ENCODE peak calls at places on chromosomes 3 and 15, in six cellular contexts. One of them, this sample, is unnamed.

GRCh38 chr3:37912052-37912733 is 50.5 kb downstream of the CTDSPL start:
- DNase-seq in activated naive CD8-positive, alpha-beta T cell treated with anti-CD3 and anti-CD28 coated beads, Interleukin-2, amount 50 U/mL, for 24 hours: no peak
- DNase-seq in NCI-H1092: no peak
- DNase-seq in activated CD8-positive, alpha-beta T cell treated with anti-CD3 and anti-CD28 coated beads, Interleukin-2, amount 10 ng/mL, durations not matched to agents 7 days and 5 days: no peak
- DNase-seq in HTR-8/SVneo: no peak
- DNase-seq in H54: no peak
- DNase-seq in this sample: no peak

GRCh38 chr3:100562224-100562857 is 47.1 kb upstream of the ADGRG7 start:
- DNase-seq in NCI-H1092: no peak
- DNase-seq in activated naive CD8-positive, alpha-beta T cell treated with anti-CD3 and anti-CD28 coated beads, Interleukin-2, amount 50 U/mL, for 24 hours: no peak
- DNase-seq in activated CD8-positive, alpha-beta T cell treated with anti-CD3 and anti-CD28 coated beads, Interleukin-2, amount 10 ng/mL, durations not matched to agents 7 days and 5 days: no peak
- DNase-seq in HTR-8/SVneo: no peak
- DNase-seq in H54: no peak
- DNase-seq in this sample: no peak

GRCh38 chr3:59749291-59749690 is 699.5 kb upstream of the CFAP20DC start:
- DNase-seq in activated naive CD8-positive, alpha-beta T cell treated with anti-CD3 and anti-CD28 coated beads, Interleukin-2, amount 50 U/mL, for 24 hours: no peak
- DNase-seq in activated CD8-positive, alpha-beta T cell treated with anti-CD3 and anti-CD28 coated beads, Interleukin-2, amount 10 ng/mL, durations not matched to agents 7 days and 5 days: no peak
- DNase-seq in HTR-8/SVneo: no peak
- DNase-seq in NCI-H1092: no peak
- DNase-seq in H54: no peak
- DNase-seq in this sample: no peak

GRCh38 chr15:101288905-101289513 is 6.0 kb downstream of the SNRPA1 start:
- DNase-seq in activated naive CD8-positive, alpha-beta T cell treated with anti-CD3 and anti-CD28 coated beads, Interleukin-2, amount 50 U/mL, for 24 hours: no peak
- DNase-seq in NCI-H1092: peak
- DNase-seq in HTR-8/SVneo: peak
- DNase-seq in activated CD8-positive, alpha-beta T cell treated with anti-CD3 and anti-CD28 coated beads, Interleukin-2, amount 10 ng/mL, durations not matched to agents 7 days and 5 days: peak
- DNase-seq in H54: no peak
- DNase-seq in this sample: no peak

GRCh38 chr3:187025254-187025655 is 94.9 kb downstream of the ST6GAL1 start:
- DNase-seq in H54: no peak
- DNase-seq in activated CD8-positive, alpha-beta T cell treated with anti-CD3 and anti-CD28 coated beads, Interleukin-2, amount 10 ng/mL, durations not matched to agents 7 days and 5 days: peak
- DNase-seq in NCI-H1092: no peak
- DNase-seq in HTR-8/SVneo: no peak
- DNase-seq in activated naive CD8-positive, alpha-beta T cell treated with anti-CD3 and anti-CD28 coated beads, Interleukin-2, amount 50 U/mL, for 24 hours: peak
- DNase-seq in this sample: no peak

GRCh38 chr3:41103200-41103599 is 96.1 kb upstream of the CTNNB1 start:
- DNase-seq in activated CD8-positive, alpha-beta T cell treated with anti-CD3 and anti-CD28 coated beads, Interleukin-2, amount 10 ng/mL, durations not matched to agents 7 days and 5 days: no peak
- DNase-seq in HTR-8/SVneo: no peak
- DNase-seq in activated naive CD8-positive, alpha-beta T cell treated with anti-CD3 and anti-CD28 coated beads, Interleukin-2, amount 50 U/mL, for 24 hours: no peak
- DNase-seq in H54: no peak
- DNase-seq in NCI-H1092: no peak
- DNase-seq in this sample: no peak

GRCh38 chr3:111662907-111663306 is 67.8 kb upstream of the ZBED2 start:
- DNase-seq in activated naive CD8-positive, alpha-beta T cell treated with anti-CD3 and anti-CD28 coated beads, Interleukin-2, amount 50 U/mL, for 24 hours: no peak
- DNase-seq in H54: no peak
- DNase-seq in NCI-H1092: no peak
- DNase-seq in HTR-8/SVneo: no peak
- DNase-seq in activated CD8-positive, alpha-beta T cell treated with anti-CD3 and anti-CD28 coated beads, Interleukin-2, amount 10 ng/mL, durations not matched to agents 7 days and 5 days: no peak
- DNase-seq in this sample: no peak

GRCh38 chr3:22269827-22270226 is 518.8 kb upstream of the ZNF385D start:
- DNase-seq in activated naive CD8-positive, alpha-beta T cell treated with anti-CD3 and anti-CD28 coated beads, Interleukin-2, amount 50 U/mL, for 24 hours: no peak
- DNase-seq in activated CD8-positive, alpha-beta T cell treated with anti-CD3 and anti-CD28 coated beads, Interleukin-2, amount 10 ng/mL, durations not matched to agents 7 days and 5 days: no peak
- DNase-seq in NCI-H1092: no peak
- DNase-seq in HTR-8/SVneo: no peak
- DNase-seq in H54: no peak
- DNase-seq in this sample: no peak

GRCh38 chr3:179706233-179706632 is 53.4 kb downstream of the USP13 start:
- DNase-seq in activated CD8-positive, alpha-beta T cell treated with anti-CD3 and anti-CD28 coated beads, Interleukin-2, amount 10 ng/mL, durations not matched to agents 7 days and 5 days: no peak
- DNase-seq in HTR-8/SVneo: no peak
- DNase-seq in H54: no peak
- DNase-seq in NCI-H1092: no peak
- DNase-seq in activated naive CD8-positive, alpha-beta T cell treated with anti-CD3 and anti-CD28 coated beads, Interleukin-2, amount 50 U/mL, for 24 hours: no peak
- DNase-seq in this sample: no peak

GRCh38 chr15:66830358-66830757 is 128.3 kb downstream of the SMAD6 start:
- DNase-seq in activated naive CD8-positive, alpha-beta T cell treated with anti-CD3 and anti-CD28 coated beads, Interleukin-2, amount 50 U/mL, for 24 hours: no peak
- DNase-seq in activated CD8-positive, alpha-beta T cell treated with anti-CD3 and anti-CD28 coated beads, Interleukin-2, amount 10 ng/mL, durations not matched to agents 7 days and 5 days: no peak
- DNase-seq in NCI-H1092: no peak
- DNase-seq in HTR-8/SVneo: peak
- DNase-seq in H54: peak
- DNase-seq in this sample: peak

GRCh38 chr3:36312351-36312750 is 68.0 kb upstream of the STAC start:
- DNase-seq in H54: no peak
- DNase-seq in HTR-8/SVneo: no peak
- DNase-seq in activated naive CD8-positive, alpha-beta T cell treated with anti-CD3 and anti-CD28 coated beads, Interleukin-2, amount 50 U/mL, for 24 hours: no peak
- DNase-seq in NCI-H1092: no peak
- DNase-seq in activated CD8-positive, alpha-beta T cell treated with anti-CD3 and anti-CD28 coated beads, Interleukin-2, amount 10 ng/mL, durations not matched to agents 7 days and 5 days: no peak
- DNase-seq in this sample: no peak

GRCh38 chr15:54707805-54708752 is 488.7 kb downstream of the RSL24D1 start:
- DNase-seq in HTR-8/SVneo: no peak
- DNase-seq in NCI-H1092: no peak
- DNase-seq in H54: no peak
- DNase-seq in activated CD8-positive, alpha-beta T cell treated with anti-CD3 and anti-CD28 coated beads, Interleukin-2, amount 10 ng/mL, durations not matched to agents 7 days and 5 days: no peak
- DNase-seq in activated naive CD8-positive, alpha-beta T cell treated with anti-CD3 and anti-CD28 coated beads, Interleukin-2, amount 50 U/mL, for 24 hours: no peak
- DNase-seq in this sample: no peak

GRCh38 chr3:56800373-56801150 is 1.2 kb downstream of the ARHGEF3 start:
- DNase-seq in activated naive CD8-positive, alpha-beta T cell treated with anti-CD3 and anti-CD28 coated beads, Interleukin-2, amount 50 U/mL, for 24 hours: peak
- DNase-seq in activated CD8-positive, alpha-beta T cell treated with anti-CD3 and anti-CD28 coated beads, Interleukin-2, amount 10 ng/mL, durations not matched to agents 7 days and 5 days: peak
- DNase-seq in HTR-8/SVneo: no peak
- DNase-seq in NCI-H1092: no peak
- DNase-seq in H54: no peak
- DNase-seq in this sample: no peak

GRCh38 chr3:160677459-160677901 is 520 bp downstream of the ARL14 start:
- DNase-seq in H54: no peak
- DNase-seq in HTR-8/SVneo: no peak
- DNase-seq in activated CD8-positive, alpha-beta T cell treated with anti-CD3 and anti-CD28 coated beads, Interleukin-2, amount 10 ng/mL, durations not matched to agents 7 days and 5 days: no peak
- DNase-seq in NCI-H1092: no peak
- DNase-seq in activated naive CD8-positive, alpha-beta T cell treated with anti-CD3 and anti-CD28 coated beads, Interleukin-2, amount 50 U/mL, for 24 hours: no peak
- DNase-seq in this sample: no peak

GRCh38 chr3:136042608-136043221 is 77.2 kb downstream of the PPP2R3A start:
- DNase-seq in activated naive CD8-positive, alpha-beta T cell treated with anti-CD3 and anti-CD28 coated beads, Interleukin-2, amount 50 U/mL, for 24 hours: no peak
- DNase-seq in HTR-8/SVneo: peak
- DNase-seq in NCI-H1092: peak
- DNase-seq in activated CD8-positive, alpha-beta T cell treated with anti-CD3 and anti-CD28 coated beads, Interleukin-2, amount 10 ng/mL, durations not matched to agents 7 days and 5 days: no peak
- DNase-seq in H54: peak
- DNase-seq in this sample: no peak

GRCh38 chr15:71680079-71680461 is 130.3 kb upstream of the NR2E3 start:
- DNase-seq in NCI-H1092: no peak
- DNase-seq in HTR-8/SVneo: no peak
- DNase-seq in activated naive CD8-positive, alpha-beta T cell treated with anti-CD3 and anti-CD28 coated beads, Interleukin-2, amount 50 U/mL, for 24 hours: no peak
- DNase-seq in activated CD8-positive, alpha-beta T cell treated with anti-CD3 and anti-CD28 coated beads, Interleukin-2, amount 10 ng/mL, durations not matched to agents 7 days and 5 days: no peak
- DNase-seq in H54: no peak
- DNase-seq in this sample: no peak

GRCh38 chr15:72047020-72047419 is 70.9 kb downstream of the MYO9A start:
- DNase-seq in H54: no peak
- DNase-seq in NCI-H1092: no peak
- DNase-seq in activated CD8-positive, alpha-beta T cell treated with anti-CD3 and anti-CD28 coated beads, Interleukin-2, amount 10 ng/mL, durations not matched to agents 7 days and 5 days: no peak
- DNase-seq in activated naive CD8-positive, alpha-beta T cell treated with anti-CD3 and anti-CD28 coated beads, Interleukin-2, amount 50 U/mL, for 24 hours: no peak
- DNase-seq in HTR-8/SVneo: no peak
- DNase-seq in this sample: no peak

GRCh38 chr3:108489776-108490175 is 20.6 kb downstream of the MYH15 start:
- DNase-seq in H54: peak
- DNase-seq in HTR-8/SVneo: peak
- DNase-seq in activated naive CD8-positive, alpha-beta T cell treated with anti-CD3 and anti-CD28 coated beads, Interleukin-2, amount 50 U/mL, for 24 hours: peak
- DNase-seq in activated CD8-positive, alpha-beta T cell treated with anti-CD3 and anti-CD28 coated beads, Interleukin-2, amount 10 ng/mL, durations not matched to agents 7 days and 5 days: peak
- DNase-seq in NCI-H1092: peak
- DNase-seq in this sample: no peak

GRCh38 chr3:39671116-39671515 is 138.3 kb upstream of the MYRIP start:
- DNase-seq in HTR-8/SVneo: no peak
- DNase-seq in activated naive CD8-positive, alpha-beta T cell treated with anti-CD3 and anti-CD28 coated beads, Interleukin-2, amount 50 U/mL, for 24 hours: no peak
- DNase-seq in activated CD8-positive, alpha-beta T cell treated with anti-CD3 and anti-CD28 coated beads, Interleukin-2, amount 10 ng/mL, durations not matched to agents 7 days and 5 days: no peak
- DNase-seq in NCI-H1092: no peak
- DNase-seq in H54: no peak
- DNase-seq in this sample: no peak

GRCh38 chr3:16663852-16664712 is 58.9 kb upstream of the DAZL start:
- DNase-seq in activated CD8-positive, alpha-beta T cell treated with anti-CD3 and anti-CD28 coated beads, Interleukin-2, amount 10 ng/mL, durations not matched to agents 7 days and 5 days: no peak
- DNase-seq in activated naive CD8-positive, alpha-beta T cell treated with anti-CD3 and anti-CD28 coated beads, Interleukin-2, amount 50 U/mL, for 24 hours: no peak
- DNase-seq in HTR-8/SVneo: no peak
- DNase-seq in NCI-H1092: no peak
- DNase-seq in H54: no peak
- DNase-seq in this sample: no peak

GRCh38 chr15:63503739-63504246 is 600 bp upstream of the USP3 start:
- DNase-seq in NCI-H1092: no peak
- DNase-seq in activated CD8-positive, alpha-beta T cell treated with anti-CD3 and anti-CD28 coated beads, Interleukin-2, amount 10 ng/mL, durations not matched to agents 7 days and 5 days: peak
- DNase-seq in HTR-8/SVneo: no peak
- DNase-seq in H54: no peak
- DNase-seq in activated naive CD8-positive, alpha-beta T cell treated with anti-CD3 and anti-CD28 coated beads, Interleukin-2, amount 50 U/mL, for 24 hours: peak
- DNase-seq in this sample: no peak

GRCh38 chr15:93308026-93308670 is 219.1 kb upstream of the RGMA start:
- DNase-seq in NCI-H1092: peak
- DNase-seq in HTR-8/SVneo: no peak
- DNase-seq in activated CD8-positive, alpha-beta T cell treated with anti-CD3 and anti-CD28 coated beads, Interleukin-2, amount 10 ng/mL, durations not matched to agents 7 days and 5 days: no peak
- DNase-seq in activated naive CD8-positive, alpha-beta T cell treated with anti-CD3 and anti-CD28 coated beads, Interleukin-2, amount 50 U/mL, for 24 hours: no peak
- DNase-seq in H54: no peak
- DNase-seq in this sample: no peak

GRCh38 chr3:5411786-5412185 is 224.3 kb downstream of the EDEM1 start:
- DNase-seq in activated CD8-positive, alpha-beta T cell treated with anti-CD3 and anti-CD28 coated beads, Interleukin-2, amount 10 ng/mL, durations not matched to agents 7 days and 5 days: no peak
- DNase-seq in NCI-H1092: no peak
- DNase-seq in H54: no peak
- DNase-seq in activated naive CD8-positive, alpha-beta T cell treated with anti-CD3 and anti-CD28 coated beads, Interleukin-2, amount 50 U/mL, for 24 hours: no peak
- DNase-seq in HTR-8/SVneo: no peak
- DNase-seq in this sample: no peak

GRCh38 chr3:126765187-126766069 is 61.4 kb downstream of the CHCHD6 start:
- DNase-seq in activated CD8-positive, alpha-beta T cell treated with anti-CD3 and anti-CD28 coated beads, Interleukin-2, amount 10 ng/mL, durations not matched to agents 7 days and 5 days: no peak
- DNase-seq in activated naive CD8-positive, alpha-beta T cell treated with anti-CD3 and anti-CD28 coated beads, Interleukin-2, amount 50 U/mL, for 24 hours: no peak
- DNase-seq in H54: no peak
- DNase-seq in HTR-8/SVneo: no peak
- DNase-seq in NCI-H1092: no peak
- DNase-seq in this sample: no peak

GRCh38 chr15:81313686-81314085 is 10.3 kb downstream of the STARD5 start:
- DNase-seq in activated CD8-positive, alpha-beta T cell treated with anti-CD3 and anti-CD28 coated beads, Interleukin-2, amount 10 ng/mL, durations not matched to agents 7 days and 5 days: no peak
- DNase-seq in activated naive CD8-positive, alpha-beta T cell treated with anti-CD3 and anti-CD28 coated beads, Interleukin-2, amount 50 U/mL, for 24 hours: no peak
- DNase-seq in H54: no peak
- DNase-seq in HTR-8/SVneo: no peak
- DNase-seq in NCI-H1092: no peak
- DNase-seq in this sample: no peak

GRCh38 chr3:16377196-16377595 is 112.2 kb downstream of the OXNAD1 start:
- DNase-seq in NCI-H1092: no peak
- DNase-seq in HTR-8/SVneo: no peak
- DNase-seq in activated naive CD8-positive, alpha-beta T cell treated with anti-CD3 and anti-CD28 coated beads, Interleukin-2, amount 50 U/mL, for 24 hours: no peak
- DNase-seq in activated CD8-positive, alpha-beta T cell treated with anti-CD3 and anti-CD28 coated beads, Interleukin-2, amount 10 ng/mL, durations not matched to agents 7 days and 5 days: peak
- DNase-seq in H54: no peak
- DNase-seq in this sample: no peak

GRCh38 chr15:71451080-71451479 is 335.8 kb downstream of the THSD4 start:
- DNase-seq in H54: no peak
- DNase-seq in HTR-8/SVneo: no peak
- DNase-seq in NCI-H1092: no peak
- DNase-seq in activated naive CD8-positive, alpha-beta T cell treated with anti-CD3 and anti-CD28 coated beads, Interleukin-2, amount 50 U/mL, for 24 hours: no peak
- DNase-seq in activated CD8-positive, alpha-beta T cell treated with anti-CD3 and anti-CD28 coated beads, Interleukin-2, amount 10 ng/mL, durations not matched to agents 7 days and 5 days: no peak
- DNase-seq in this sample: no peak

GRCh38 chr3:71089271-71089670 is 494.3 kb downstream of the FOXP1 start:
- DNase-seq in activated naive CD8-positive, alpha-beta T cell treated with anti-CD3 and anti-CD28 coated beads, Interleukin-2, amount 50 U/mL, for 24 hours: no peak
- DNase-seq in activated CD8-positive, alpha-beta T cell treated with anti-CD3 and anti-CD28 coated beads, Interleukin-2, amount 10 ng/mL, durations not matched to agents 7 days and 5 days: no peak
- DNase-seq in H54: no peak
- DNase-seq in HTR-8/SVneo: no peak
- DNase-seq in NCI-H1092: no peak
- DNase-seq in this sample: no peak